ENCODE peak calls at places on chromosome 16, in four cellular contexts. J is iPS-NIHi11, T is astrocyte of the cerebellum, Z is lung. A is an unnamed sample.
A peak's percentile ranks its signal among the peaks of the same experiment; 100 is the strongest.

GRCh38 chr16:85136705-85137322 is 24.5 kb upstream of the CIBAR2 start:
- DNase-seq in Z (peak; percentile 65), J (peak; percentile 66), T (no peak), A (peak; percentile 63)

GRCh38 chr16:46822270-46822669 is 8.7 kb downstream of the C16orf87 start:
- DNase-seq in J (no peak), T (peak; percentile 20), Z (no peak), A (no peak)

GRCh38 chr16:85366031-85366763 is 246.9 kb upstream of the GSE1 start:
- DNase-seq in T (no peak), Z (no peak), J (peak; percentile 71), A (peak; percentile 52)

GRCh38 chr16:51984395-51984794 is 562.5 kb downstream of the TOX3 start:
- DNase-seq in Z (no peak), J (no peak), T (no peak), A (no peak)

GRCh38 chr16:535446-536405 is 8.2 kb downstream of the CAPN15 start:
- DNase-seq in J (peak; percentile 60), Z (no peak), T (peak; percentile 39), A (no peak)

GRCh38 chr16:3716831-3717234 is 491 bp downstream of the TRAP1 start:
- DNase-seq in T (no peak), J (peak; percentile 47), Z (no peak), A (peak; percentile 60)

GRCh38 chr16:3988824-3989223 is 108.3 kb upstream of the CREBBP start:
- DNase-seq in T (no peak), J (no peak), Z (no peak), A (no peak)

GRCh38 chr16:50388491-50388890 is 19.7 kb upstream of the BRD7 start:
- DNase-seq in Z (no peak), J (no peak), T (no peak), A (no peak)

GRCh38 chr16:10039220-10040096 is 142.8 kb downstream of the GRIN2A start:
- DNase-seq in T (no peak), Z (no peak), J (peak; percentile 75), A (peak; percentile 75)

GRCh38 chr16:25796239-25796638 is 104.5 kb downstream of the HS3ST4 start:
- DNase-seq in T (no peak), J (no peak), Z (no peak), A (no peak)

GRCh38 chr16:4179020-4179419 is 62.8 kb upstream of the ADCY9 start:
- DNase-seq in J (no peak), T (no peak), Z (peak; percentile 79), A (no peak)

GRCh38 chr16:1779234-1779701 is 3.1 kb downstream of the SPSB3 start:
- DNase-seq in T (no peak), Z (no peak), J (no peak), A (no peak)